ENCODE peak calls at places on chromosomes 13 and 19, in six cellular contexts. B is astrocyte of the hippocampus, N is iris pigment epithelial cell, K is activated gamma-delta T cell, C is substantia nigra, M is RPMI7951. D is an unnamed sample.

GRCh38 chr13:54633461-54633860 is 1604.8 kb downstream of the OLFM4 start:
- DNase-seq in K (no peak), C (no peak), N (no peak), M (no peak), B (no peak), D (no peak)

GRCh38 chr13:105329359-105329758 is 1206.1 kb downstream of the EFNB2 start:
- DNase-seq in M (no peak), B (no peak), C (no peak), N (no peak), K (no peak), D (no peak)

GRCh38 chr19:11399667-11400066 is 15.6 kb upstream of the EPOR start:
- DNase-seq in K (no peak), C (no peak), B (no peak), N (no peak), M (no peak), D (no peak)

GRCh38 chr19:14114854-14115253 is 2.7 kb downstream of the PRKACA start:
- DNase-seq in B (peak; percentile 39), K (no peak), N (no peak), C (no peak), M (no peak), D (no peak)

GRCh38 chr19:2188708-2189385 is 25.1 kb downstream of the DOT1L start:
- DNase-seq in K (no peak), M (peak; percentile 9), B (no peak), N (no peak), C (no peak), D (no peak)

GRCh38 chr13:110650436-110650835 is 35.1 kb downstream of the NAXD start:
- DNase-seq in C (no peak), N (no peak), K (no peak), B (no peak), M (no peak), D (no peak)

GRCh38 chr13:32001392-32001768 is 30.2 kb upstream of the FRY start:
- DNase-seq in K (no peak), C (no peak), N (peak; percentile 62), M (peak; percentile 39), B (peak; percentile 58), D (no peak)

GRCh38 chr13:46160474-46161066 is 21.4 kb downstream of the LCP1 start:
- DNase-seq in B (peak; percentile 78), C (no peak), K (no peak), N (peak; percentile 60), M (peak; percentile 57), D (no peak)

GRCh38 chr13:105721056-105721455 is 814.4 kb downstream of the EFNB2 start:
- DNase-seq in K (no peak), C (no peak), B (peak; percentile 82), M (peak; percentile 73), N (peak; percentile 46), D (peak; percentile 43)

GRCh38 chr19:54403054-54403453 is 12.2 kb upstream of the TTYH1 start:
- DNase-seq in C (no peak), N (no peak), M (no peak), B (no peak), K (no peak), D (no peak)

GRCh38 chr19:53157601-53158000 is 1.3 kb downstream of the ZNF347 start:
- DNase-seq in N (peak; percentile 22), C (no peak), K (no peak), B (peak; percentile 46), M (peak; percentile 10), D (no peak)

D was measured in LNCaP clone FGC.